ENCODE peak calls at places on chromosomes 12 and 14, in eight cellular contexts. One of them, this sample, is unnamed.

GRCh38 chr14:22081352-22081751 is 407.7 kb upstream of the OR4E1 start:
- DNase-seq in MM.1S: no peak
- DNase-seq in activated B cell treated with CpG ODN at 0.5 μM for 24 hours: no peak
- DNase-seq in lower lobe of right lung: no peak
- DNase-seq in fibroblast of pulmonary artery: no peak
- DNase-seq in endothelial cell: no peak
- DNase-seq in A549: no peak
- DNase-seq in heart left ventricle: no peak
- DNase-seq in this sample: no peak

GRCh38 chr14:51228890-51229289 is 11.2 kb upstream of the TMX1 start:
- DNase-seq in endothelial cell: no peak
- DNase-seq in fibroblast of pulmonary artery: no peak
- DNase-seq in heart left ventricle: no peak
- DNase-seq in A549: no peak
- DNase-seq in activated B cell treated with CpG ODN at 0.5 μM for 24 hours: no peak
- DNase-seq in lower lobe of right lung: no peak
- DNase-seq in MM.1S: no peak
- DNase-seq in this sample: no peak

GRCh38 chr14:99946652-99947489 is 118.4 kb upstream of the EVL start:
- DNase-seq in endothelial cell: peak
- DNase-seq in MM.1S: peak
- DNase-seq in fibroblast of pulmonary artery: no peak
- DNase-seq in heart left ventricle: no peak
- DNase-seq in A549: no peak
- DNase-seq in activated B cell treated with CpG ODN at 0.5 μM for 24 hours: peak
- DNase-seq in lower lobe of right lung: no peak
- DNase-seq in this sample: peak

GRCh38 chr14:90017371-90017770 is 44.4 kb upstream of the KCNK13 start:
- DNase-seq in MM.1S: no peak
- DNase-seq in activated B cell treated with CpG ODN at 0.5 μM for 24 hours: no peak
- DNase-seq in lower lobe of right lung: no peak
- DNase-seq in endothelial cell: no peak
- DNase-seq in heart left ventricle: no peak
- DNase-seq in fibroblast of pulmonary artery: peak
- DNase-seq in A549: no peak
- DNase-seq in this sample: no peak

GRCh38 chr12:50058743-50059312 is 1.4 kb downstream of the ASIC1 start:
- DNase-seq in activated B cell treated with CpG ODN at 0.5 μM for 24 hours: no peak
- DNase-seq in A549: no peak
- DNase-seq in endothelial cell: no peak
- DNase-seq in fibroblast of pulmonary artery: no peak
- DNase-seq in lower lobe of right lung: peak
- DNase-seq in MM.1S: no peak
- DNase-seq in heart left ventricle: no peak
- DNase-seq in this sample: no peak

GRCh38 chr12:52698634-52699340 is 4.5 kb downstream of the KRT77 start:
- DNase-seq in activated B cell treated with CpG ODN at 0.5 μM for 24 hours: no peak
- DNase-seq in MM.1S: no peak
- DNase-seq in lower lobe of right lung: no peak
- DNase-seq in fibroblast of pulmonary artery: no peak
- DNase-seq in endothelial cell: no peak
- DNase-seq in heart left ventricle: no peak
- DNase-seq in A549: no peak
- DNase-seq in this sample: no peak

GRCh38 chr14:33711761-33712160 is 239.1 kb downstream of the EGLN3 start:
- DNase-seq in fibroblast of pulmonary artery: no peak
- DNase-seq in activated B cell treated with CpG ODN at 0.5 μM for 24 hours: no peak
- DNase-seq in endothelial cell: no peak
- DNase-seq in MM.1S: no peak
- DNase-seq in lower lobe of right lung: no peak
- DNase-seq in A549: no peak
- DNase-seq in heart left ventricle: no peak
- DNase-seq in this sample: no peak

GRCh38 chr14:87044807-87045206 is 948.2 kb downstream of the GALC start:
- DNase-seq in A549: no peak
- DNase-seq in MM.1S: no peak
- DNase-seq in activated B cell treated with CpG ODN at 0.5 μM for 24 hours: no peak
- DNase-seq in endothelial cell: no peak
- DNase-seq in heart left ventricle: no peak
- DNase-seq in lower lobe of right lung: no peak
- DNase-seq in fibroblast of pulmonary artery: no peak
- DNase-seq in this sample: no peak

GRCh38 chr14:94445003-94445402 is 7.6 kb downstream of the SERPINA11 start:
- DNase-seq in activated B cell treated with CpG ODN at 0.5 μM for 24 hours: no peak
- DNase-seq in fibroblast of pulmonary artery: no peak
- DNase-seq in A549: no peak
- DNase-seq in endothelial cell: no peak
- DNase-seq in MM.1S: no peak
- DNase-seq in lower lobe of right lung: no peak
- DNase-seq in heart left ventricle: no peak
- DNase-seq in this sample: no peak

GRCh38 chr12:32115404-32116104 is 8.9 kb downstream of the BICD1 start:
- DNase-seq in activated B cell treated with CpG ODN at 0.5 μM for 24 hours: no peak
- DNase-seq in MM.1S: no peak
- DNase-seq in fibroblast of pulmonary artery: peak
- DNase-seq in endothelial cell: no peak
- DNase-seq in lower lobe of right lung: no peak
- DNase-seq in A549: peak
- DNase-seq in heart left ventricle: peak
- DNase-seq in this sample: no peak

GRCh38 chr12:111027431-111027830 is 107.1 kb upstream of the MYL2 start:
- DNase-seq in endothelial cell: no peak
- DNase-seq in activated B cell treated with CpG ODN at 0.5 μM for 24 hours: no peak
- DNase-seq in MM.1S: no peak
- DNase-seq in heart left ventricle: no peak
- DNase-seq in lower lobe of right lung: no peak
- DNase-seq in A549: no peak
- DNase-seq in fibroblast of pulmonary artery: no peak
- DNase-seq in this sample: no peak

GRCh38 chr14:96821501-96821900 is 24.3 kb downstream of the VRK1 start:
- DNase-seq in MM.1S: no peak
- DNase-seq in lower lobe of right lung: no peak
- DNase-seq in A549: no peak
- DNase-seq in fibroblast of pulmonary artery: no peak
- DNase-seq in heart left ventricle: no peak
- DNase-seq in activated B cell treated with CpG ODN at 0.5 μM for 24 hours: no peak
- DNase-seq in endothelial cell: no peak
- DNase-seq in this sample: no peak

GRCh38 chr12:49539406-49540228 is 787 bp downstream of the KCNH3 start:
- DNase-seq in fibroblast of pulmonary artery: no peak
- DNase-seq in endothelial cell: no peak
- DNase-seq in A549: no peak
- DNase-seq in lower lobe of right lung: no peak
- DNase-seq in MM.1S: no peak
- DNase-seq in activated B cell treated with CpG ODN at 0.5 μM for 24 hours: no peak
- DNase-seq in heart left ventricle: no peak
- DNase-seq in this sample: no peak

GRCh38 chr14:39860837-39861236 is 428.6 kb upstream of the FBXO33 start:
- DNase-seq in A549: no peak
- DNase-seq in activated B cell treated with CpG ODN at 0.5 μM for 24 hours: no peak
- DNase-seq in endothelial cell: no peak
- DNase-seq in MM.1S: no peak
- DNase-seq in fibroblast of pulmonary artery: no peak
- DNase-seq in lower lobe of right lung: no peak
- DNase-seq in heart left ventricle: no peak
- DNase-seq in this sample: no peak

GRCh38 chr14:78446807-78447206 is 276.6 kb downstream of the NRXN3 start:
- DNase-seq in fibroblast of pulmonary artery: no peak
- DNase-seq in activated B cell treated with CpG ODN at 0.5 μM for 24 hours: no peak
- DNase-seq in lower lobe of right lung: no peak
- DNase-seq in A549: no peak
- DNase-seq in MM.1S: no peak
- DNase-seq in heart left ventricle: no peak
- DNase-seq in endothelial cell: peak
- DNase-seq in this sample: no peak

GRCh38 chr14:76953196-76953945 is 75.1 kb downstream of the IRF2BPL start:
- DNase-seq in fibroblast of pulmonary artery: peak
- DNase-seq in endothelial cell: no peak
- DNase-seq in heart left ventricle: peak
- DNase-seq in activated B cell treated with CpG ODN at 0.5 μM for 24 hours: peak
- DNase-seq in MM.1S: no peak
- DNase-seq in A549: peak
- DNase-seq in lower lobe of right lung: peak
- DNase-seq in this sample: no peak

GRCh38 chr14:106691601-106692291 is 1165.4 kb downstream of the TMEM121 start:
- DNase-seq in activated B cell treated with CpG ODN at 0.5 μM for 24 hours: peak
- DNase-seq in heart left ventricle: peak
- DNase-seq in endothelial cell: no peak
- DNase-seq in fibroblast of pulmonary artery: no peak
- DNase-seq in lower lobe of right lung: peak
- DNase-seq in A549: peak
- DNase-seq in MM.1S: peak
- DNase-seq in this sample: no peak

GRCh38 chr12:57781801-57782200 is 786 bp upstream of the TSFM start:
- DNase-seq in A549: no peak
- DNase-seq in activated B cell treated with CpG ODN at 0.5 μM for 24 hours: no peak
- DNase-seq in heart left ventricle: no peak
- DNase-seq in MM.1S: no peak
- DNase-seq in lower lobe of right lung: no peak
- DNase-seq in fibroblast of pulmonary artery: no peak
- DNase-seq in endothelial cell: no peak
- DNase-seq in this sample: no peak

GRCh38 chr14:32950584-32950983 is 11.9 kb downstream of the NPAS3 start:
- DNase-seq in activated B cell treated with CpG ODN at 0.5 μM for 24 hours: no peak
- DNase-seq in endothelial cell: no peak
- DNase-seq in A549: no peak
- DNase-seq in heart left ventricle: no peak
- DNase-seq in fibroblast of pulmonary artery: peak
- DNase-seq in lower lobe of right lung: no peak
- DNase-seq in MM.1S: no peak
- DNase-seq in this sample: no peak

GRCh38 chr12:19186722-19187661 is 57.5 kb downstream of the PLEKHA5 start:
- DNase-seq in A549: peak
- DNase-seq in endothelial cell: no peak
- DNase-seq in lower lobe of right lung: no peak
- DNase-seq in fibroblast of pulmonary artery: peak
- DNase-seq in heart left ventricle: no peak
- DNase-seq in activated B cell treated with CpG ODN at 0.5 μM for 24 hours: no peak
- DNase-seq in MM.1S: peak
- DNase-seq in this sample: no peak

GRCh38 chr12:2641209-2641608 is 153.6 kb upstream of the FKBP4 start:
- DNase-seq in heart left ventricle: peak
- DNase-seq in endothelial cell: peak
- DNase-seq in fibroblast of pulmonary artery: peak
- DNase-seq in A549: peak
- DNase-seq in activated B cell treated with CpG ODN at 0.5 μM for 24 hours: no peak
- DNase-seq in lower lobe of right lung: no peak
- DNase-seq in MM.1S: peak
- DNase-seq in this sample: peak
- TF ChIP-seq CTCF in heart left ventricle: peak
- TF ChIP-seq CTCF in endothelial cell: peak
- TF ChIP-seq CTCF in fibroblast of pulmonary artery: peak
- TF ChIP-seq CTCF in A549: peak
- TF ChIP-seq CTCF in activated B cell treated with CpG ODN at 0.5 μM for 24 hours: no peak
- TF ChIP-seq CTCF in lower lobe of right lung: peak
- TF ChIP-seq CTCF in MM.1S: peak
- TF ChIP-seq CTCF in this sample: peak

DNA sequence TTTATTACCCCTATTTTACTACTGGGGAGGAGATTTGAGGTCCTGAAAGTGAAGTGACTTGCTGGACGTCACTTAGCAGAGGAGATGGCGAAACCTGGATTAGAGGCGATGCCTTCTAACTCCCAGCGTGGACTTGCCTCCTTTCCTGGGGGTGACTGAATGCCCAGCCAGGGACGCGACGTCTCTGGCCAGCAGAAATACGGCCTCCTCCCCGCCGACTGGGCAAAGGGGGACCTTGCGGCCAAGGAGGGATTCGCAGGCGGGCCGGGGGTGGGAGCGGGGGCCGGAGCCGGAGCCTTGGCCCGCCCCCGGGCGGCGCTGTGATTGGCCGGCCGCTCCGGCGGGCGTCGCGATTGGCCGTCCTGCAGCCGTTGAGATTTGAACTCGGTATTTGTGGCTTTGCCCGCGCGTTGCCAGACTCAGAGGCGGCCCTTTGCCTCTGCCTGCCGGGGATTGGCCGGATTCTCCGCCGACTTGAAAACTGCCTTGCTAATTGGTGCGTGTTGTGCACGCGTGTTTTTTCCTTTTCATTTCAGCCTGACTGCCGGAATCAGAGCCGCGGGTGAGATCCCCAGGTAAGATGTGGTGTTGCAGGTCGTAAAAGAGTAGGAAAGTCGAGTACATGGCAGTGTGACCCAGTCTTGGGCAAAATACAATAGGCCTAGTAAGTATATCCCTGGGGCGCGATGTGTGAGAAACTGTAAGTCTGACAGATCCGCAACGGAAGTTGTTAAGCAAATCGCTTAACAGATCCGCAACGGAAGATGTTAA is at the start of gene NCAPD2:
- DNase-seq in A549: peak
- DNase-seq in MM.1S: peak
- DNase-seq in lower lobe of right lung: peak
- DNase-seq in heart left ventricle: peak
- DNase-seq in activated B cell treated with CpG ODN at 0.5 μM for 24 hours: peak
- DNase-seq in fibroblast of pulmonary artery: peak
- DNase-seq in endothelial cell: peak
- DNase-seq in this sample: peak
- TF ChIP-seq CTCF in A549: no peak
- TF ChIP-seq CTCF in MM.1S: peak
- TF ChIP-seq CTCF in lower lobe of right lung: peak
- TF ChIP-seq CTCF in heart left ventricle: no peak
- TF ChIP-seq CTCF in activated B cell treated with CpG ODN at 0.5 μM for 24 hours: no peak
- TF ChIP-seq CTCF in fibroblast of pulmonary artery: no peak
- TF ChIP-seq CTCF in endothelial cell: peak
- TF ChIP-seq CTCF in this sample: peak

GRCh38 chr12:47818701-47819543 is 781 bp downstream of the HDAC7 start:
- DNase-seq in heart left ventricle: peak
- DNase-seq in activated B cell treated with CpG ODN at 0.5 μM for 24 hours: peak
- DNase-seq in A549: peak
- DNase-seq in fibroblast of pulmonary artery: peak
- DNase-seq in MM.1S: peak
- DNase-seq in endothelial cell: peak
- DNase-seq in lower lobe of right lung: peak
- DNase-seq in this sample: peak
- TF ChIP-seq CTCF in heart left ventricle: peak
- TF ChIP-seq CTCF in activated B cell treated with CpG ODN at 0.5 μM for 24 hours: no peak
- TF ChIP-seq CTCF in A549: peak
- TF ChIP-seq CTCF in fibroblast of pulmonary artery: peak
- TF ChIP-seq CTCF in MM.1S: peak
- TF ChIP-seq CTCF in endothelial cell: no peak
- TF ChIP-seq CTCF in lower lobe of right lung: peak
- TF ChIP-seq CTCF in this sample: peak

DNA sequence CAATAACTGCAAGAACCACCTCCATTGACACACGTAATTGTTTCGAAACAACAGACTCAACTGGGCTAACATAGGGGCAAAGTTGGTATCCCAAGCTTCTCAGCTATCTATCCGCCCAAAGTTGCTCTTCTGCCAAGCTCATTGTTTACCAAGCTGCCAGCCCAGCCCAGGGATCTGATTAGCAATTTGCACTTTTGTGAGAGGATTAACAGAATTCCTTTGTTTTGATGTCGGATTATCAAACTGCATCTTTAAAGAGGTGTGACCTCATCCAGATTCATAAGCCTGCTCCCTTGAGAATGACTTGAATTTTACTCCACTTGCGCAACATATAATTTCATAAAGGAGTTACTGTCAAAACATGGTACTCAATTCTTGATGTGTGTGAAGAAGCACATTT is 430.7 kb upstream of the SOX5 start:
- DNase-seq in A549: no peak
- DNase-seq in heart left ventricle: no peak
- DNase-seq in fibroblast of pulmonary artery: no peak
- DNase-seq in lower lobe of right lung: no peak
- DNase-seq in endothelial cell: no peak
- DNase-seq in MM.1S: no peak
- DNase-seq in activated B cell treated with CpG ODN at 0.5 μM for 24 hours: no peak
- DNase-seq in this sample: no peak
- TF ChIP-seq CTCF in A549: no peak
- TF ChIP-seq CTCF in heart left ventricle: no peak
- TF ChIP-seq CTCF in fibroblast of pulmonary artery: no peak
- TF ChIP-seq CTCF in lower lobe of right lung: no peak
- TF ChIP-seq CTCF in endothelial cell: no peak
- TF ChIP-seq CTCF in MM.1S: no peak
- TF ChIP-seq CTCF in activated B cell treated with CpG ODN at 0.5 μM for 24 hours: no peak
- TF ChIP-seq CTCF in this sample: no peak

This sample was measured in neural crest cell.